ENCODE peak calls at places on chromosomes 2 and 18, in four cellular contexts. X, Z, M and U are unnamed samples. For H3K4me1, the result is how much of the 10 kb centered on the place peaks cover.

GRCh38 chr18:61635901-61636528 is 256.8 kb downstream of the RNF152 start:
- DNase-seq in X (peak), Z (no peak), M (peak), U (peak)

GRCh38 chr2:57893800-57894199 is 152.8 kb upstream of the VRK2 start:
- DNase-seq in X (no peak), Z (no peak), M (no peak), U (no peak)

GRCh38 chr2:13102340-13103063 is 385.8 kb downstream of the TRIB2 start:
- DNase-seq in X (no peak), Z (no peak), M (no peak), U (no peak)

GRCh38 chr2:172864182-172864581 is 128.5 kb downstream of the RAPGEF4 start:
- DNase-seq in X (peak), Z (no peak), M (peak), U (peak)

GRCh38 chr18:69898241-69898861 is 49.3 kb downstream of the CD226 start:
- DNase-seq in X (no peak), Z (no peak), M (no peak), U (no peak)

GRCh38 chr2:234673961-234674759 is 177.3 kb upstream of the ARL4C start:
- DNase-seq in X (no peak), Z (no peak), M (no peak), U (no peak)

GRCh38 chr2:212124597-212124996 is 414.0 kb downstream of the ERBB4 start:
- DNase-seq in X (no peak), Z (no peak), M (no peak), U (no peak)

GRCh38 chr2:12998701-12999100 is 282.0 kb downstream of the TRIB2 start:
- DNase-seq in X (no peak), Z (no peak), M (no peak), U (no peak)

GRCh38 chr2:25989154-25989553 is 6.9 kb upstream of the KIF3C start:
- DNase-seq in X (no peak), Z (no peak), M (no peak), U (no peak)

GRCh38 chr2:162073776-162074578 is at the start of gene DPP4:
- DNase-seq in X (peak), Z (no peak), M (peak), U (peak)

GRCh38 chr18:46035701-46036680 is 36.1 kb downstream of the PSTPIP2 start:
- DNase-seq in X (no peak), Z (no peak), M (no peak), U (no peak)

GRCh38 chr18:12774982-12775381 is 72.1 kb downstream of the PSMG2 start:
- DNase-seq in X (no peak), Z (no peak), M (no peak), U (no peak)

GRCh38 chr18:59820663-59821062 is 79.1 kb upstream of the PMAIP1 start:
- DNase-seq in X (no peak), Z (no peak), M (no peak), U (no peak)

GRCh38 chr18:10840768-10841167 is 308.6 kb downstream of the PIEZO2 start:
- DNase-seq in X (no peak), Z (no peak), M (no peak), U (no peak)

DNA sequence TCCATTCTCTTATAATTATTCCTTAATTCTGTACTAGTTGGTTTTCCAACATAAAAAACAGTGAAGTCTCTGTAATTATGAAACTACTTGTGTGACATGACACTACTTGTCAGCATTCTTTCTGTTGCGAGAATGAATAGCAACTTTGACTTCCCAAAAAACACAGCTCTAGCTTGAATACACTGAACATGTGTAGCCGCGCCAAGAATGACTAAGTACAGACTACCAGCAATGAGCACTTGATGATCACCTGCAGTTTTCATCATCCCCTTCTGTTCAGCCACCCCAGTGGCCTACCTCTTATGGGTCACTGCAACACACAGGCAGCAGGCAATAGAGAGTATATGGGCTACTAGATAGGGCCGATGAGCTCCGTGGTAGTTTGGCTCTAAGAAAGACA is 229.3 kb downstream of the TGIF1 start:
- DNase-seq in X (no peak), Z (no peak), M (no peak), U (no peak)
- H3K4me1 ChIP-seq in X (under half), Z (under half), M (under half), U (under half)

GRCh38 chr2:138504546-138505239 is 3.1 kb downstream of the SPOPL start:
- DNase-seq in X (no peak), Z (no peak), M (no peak), U (no peak)
- H3K4me3 ChIP-seq in X (peak), Z (peak), M (peak), U (no peak)

GRCh38 chr18:7566587-7567486 is at the start of gene PTPRM:
- DNase-seq in X (peak), Z (peak), M (peak), U (peak)
- TF ChIP-seq CTCF in X (peak), Z (peak), M (peak), U (peak)

DNA sequence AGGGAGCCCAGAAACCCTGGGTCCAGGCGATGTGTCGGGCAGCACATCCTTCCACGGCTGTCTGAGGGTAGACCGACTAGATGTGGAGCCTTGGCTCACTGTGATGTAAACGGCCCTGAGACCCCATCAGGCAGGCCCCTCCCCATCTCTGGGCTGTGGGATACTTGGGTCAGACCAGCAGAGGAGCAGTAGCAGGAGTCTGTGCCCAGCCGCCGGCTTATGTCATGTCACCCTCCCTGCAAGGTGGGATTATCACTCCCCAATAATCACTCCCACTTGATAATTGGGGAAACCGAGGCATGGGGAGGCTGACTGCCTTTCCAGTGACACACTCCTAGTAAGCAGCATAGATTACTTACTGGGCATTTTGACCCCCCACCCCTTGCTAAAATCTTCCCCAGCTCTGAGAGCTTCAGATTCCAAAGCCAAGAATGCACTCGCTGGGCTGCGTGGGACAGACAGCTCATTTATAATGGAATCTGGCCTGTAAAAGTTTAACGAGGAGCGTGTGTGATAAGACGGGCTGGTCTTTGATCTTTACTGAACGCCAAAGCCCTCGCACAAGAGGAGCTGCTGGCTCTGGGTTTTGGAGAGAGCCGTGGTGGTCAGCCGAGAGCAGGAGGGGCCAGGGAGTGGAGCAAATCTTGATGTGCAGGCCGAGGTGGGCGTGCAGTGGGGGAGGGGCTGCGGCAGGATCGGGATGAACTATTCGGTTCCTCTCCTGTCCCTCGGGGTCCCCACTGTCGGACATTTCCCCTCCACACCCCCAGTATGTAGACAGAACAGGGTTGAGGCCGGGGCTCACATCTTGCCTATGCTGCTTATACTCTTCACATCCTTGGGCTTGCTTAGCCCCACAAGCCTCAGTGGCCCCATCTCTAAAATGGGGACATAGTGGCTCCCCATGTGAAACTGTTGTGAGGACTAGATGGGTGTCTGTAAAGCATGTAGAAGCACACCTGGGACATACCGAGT is 200.0 kb downstream of the GLI2 start:
- DNase-seq in X (no peak), Z (no peak), M (no peak), U (peak)
- H3K4me1 ChIP-seq in X (under half), Z (under half), M (under half), U (under half)

GRCh38 chr18:76467371-76468190 is 27.5 kb downstream of the ZNF516 start:
- DNase-seq in X (no peak), Z (no peak), M (peak), U (no peak)
- H3K4me3 ChIP-seq in X (no peak), Z (no peak), M (peak), U (no peak)

GRCh38 chr18:71398530-71398929 is 1109.7 kb downstream of the SOCS6 start:
- DNase-seq in X (peak), Z (no peak), M (no peak), U (no peak)
- TF ChIP-seq CTCF in X (no peak), Z (no peak), M (no peak), U (no peak)

GRCh38 chr2:66456183-66457041 is 21.5 kb downstream of the MEIS1 start:
- DNase-seq in X (no peak), Z (no peak), M (no peak), U (no peak)

GRCh38 chr2:66457545-66457944 is 22.6 kb downstream of the MEIS1 start:
- DNase-seq in X (no peak), Z (no peak), M (no peak), U (no peak)

GRCh38 chr2:66452214-66452613 is 17.3 kb downstream of the MEIS1 start:
- DNase-seq in X (no peak), Z (no peak), M (no peak), U (no peak)

GRCh38 chr2:66452917-66453316 is 18.0 kb downstream of the MEIS1 start:
- DNase-seq in X (no peak), Z (no peak), M (no peak), U (no peak)

DNA sequence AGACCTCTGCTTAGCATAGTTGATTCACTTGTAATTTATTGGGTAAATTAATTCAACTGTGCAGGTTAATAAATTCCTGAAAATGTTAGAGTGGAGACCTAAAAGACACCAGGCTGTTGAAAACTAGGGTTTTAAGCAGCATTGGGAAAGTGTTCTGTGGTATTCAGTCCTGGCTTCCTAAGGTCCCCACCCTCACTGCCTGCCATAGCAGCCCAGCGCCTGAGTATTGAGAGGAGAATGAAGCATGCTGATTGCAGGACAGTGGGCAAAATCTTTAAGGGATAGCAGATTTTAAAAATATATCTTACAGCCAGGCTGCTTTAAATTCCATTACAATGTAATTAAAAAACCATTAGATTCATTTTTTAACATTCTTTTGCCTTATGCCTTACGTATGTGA is 20.6 kb downstream of the MEIS1 start:
- DNase-seq in X (no peak), Z (no peak), M (no peak), U (no peak)
- H3K4me1 ChIP-seq in X (under half), Z (under half), M (under half), U (under half)

GRCh38 chr2:227865281-227865680 is 6.2 kb upstream of the DAW1 start:
- DNase-seq in X (no peak), Z (no peak), M (no peak), U (no peak)

GRCh38 chr2:227871375-227871788 is at the start of gene DAW1:
- DNase-seq in X (peak), Z (no peak), M (peak), U (peak)

GRCh38 chr2:227867386-227867785 is 4.0 kb upstream of the DAW1 start:
- DNase-seq in X (no peak), Z (no peak), M (no peak), U (no peak)

GRCh38 chr2:227872676-227873075 is 1.2 kb downstream of the DAW1 start:
- DNase-seq in X (no peak), Z (no peak), M (no peak), U (no peak)

GRCh38 chr2:227870710-227871374 is 589 bp upstream of the DAW1 start:
- DNase-seq in X (peak), Z (no peak), M (no peak), U (no peak)
- H3K4me3 ChIP-seq in X (peak), Z (peak), M (peak), U (no peak)

GRCh38 chr2:189756311-189756710 is 6.3 kb downstream of the OSGEPL1 start:
- DNase-seq in X (no peak), Z (no peak), M (no peak), U (no peak)
- TF ChIP-seq CTCF in X (no peak), Z (no peak), M (no peak), U (no peak)

GRCh38 chr2:159089543-159089942 is 121.1 kb downstream of the TANC1 start:
- DNase-seq in X (no peak), Z (no peak), M (peak), U (no peak)
- H3K4me1 ChIP-seq in X (under half), Z (under half), M (half or more), U (under half)